ENCODE peak calls at places on chromosomes 11 and 22, in nine cellular contexts. T is T follicular helper cell, H is spleen, Z is kidney tubule cell, S is heart right ventricle, F is GOT3, M is HS-5, W is fibroblast of the aortic adventitia, V is fibroblast of pulmonary artery. D is an unnamed sample.

GRCh38 chr22:31179345-31179744 is 19.4 kb downstream of the RNF185 start:
- DNase-seq in S (no peak), F (no peak), H (no peak), Z (peak), M (no peak), T (no peak), V (no peak), W (no peak), D (peak)

GRCh38 chr11:109071712-109072524 is 350.1 kb upstream of the C11orf87 start:
- DNase-seq in S (no peak), H (no peak), F (no peak), M (no peak), W (peak), T (no peak), V (peak), Z (no peak), D (no peak)

GRCh38 chr11:4054643-4055042 is 40.0 kb upstream of the RRM1 start:
- DNase-seq in S (no peak), T (no peak), Z (no peak), M (no peak), V (no peak), F (no peak), H (no peak), W (no peak), D (no peak)

GRCh38 chr22:47626428-47627390 is 864.3 kb downstream of the TBC1D22A start:
- DNase-seq in T (no peak), S (no peak), H (no peak), V (no peak), Z (no peak), W (no peak), M (no peak), F (no peak), D (no peak)

GRCh38 chr11:83249972-83250593 is 36.1 kb downstream of the CCDC90B start:
- DNase-seq in T (no peak), H (no peak), V (peak), Z (peak), F (no peak), S (no peak), M (no peak), W (peak), D (no peak)

GRCh38 chr11:61912991-61913698 is 4.2 kb downstream of the RAB3IL1 start:
- DNase-seq in T (no peak), M (no peak), S (no peak), H (peak), Z (no peak), W (no peak), V (no peak), F (no peak), D (no peak)

GRCh38 chr11:97856666-97857065 is 1164.1 kb upstream of the CNTN5 start:
- DNase-seq in T (no peak), M (no peak), W (no peak), H (no peak), S (no peak), F (no peak), V (no peak), Z (no peak), D (no peak)

GRCh38 chr11:100978942-100979341 is 150.7 kb downstream of the PGR start:
- DNase-seq in H (no peak), V (no peak), W (no peak), T (no peak), F (no peak), Z (no peak), S (no peak), M (no peak), D (no peak)

GRCh38 chr11:32819187-32819586 is 10.5 kb upstream of the PRRG4 start:
- DNase-seq in F (no peak), T (no peak), M (no peak), W (no peak), H (no peak), V (no peak), S (no peak), Z (no peak), D (no peak)

GRCh38 chr11:10511046-10511711 is 29.8 kb downstream of the RNF141 start:
- DNase-seq in T (no peak), W (no peak), S (no peak), Z (no peak), M (no peak), V (no peak), F (no peak), H (no peak), D (no peak)

GRCh38 chr11:898160-898517 is 12.5 kb downstream of the CHID1 start:
- DNase-seq in W (peak), Z (peak), T (no peak), H (no peak), M (no peak), V (peak), S (no peak), F (no peak), D (no peak)

GRCh38 chr11:64331569-64332371 is 8.2 kb upstream of the CCDC88B start:
- DNase-seq in V (peak), T (peak), F (peak), M (peak), Z (peak), S (peak), H (peak), W (peak), D (peak)

GRCh38 chr11:1548221-1549070 is 23.6 kb downstream of the DUSP8 start:
- DNase-seq in H (no peak), V (peak), F (no peak), Z (peak), S (peak), M (no peak), W (peak), T (no peak), D (peak)

GRCh38 chr11:120597250-120597649 is 85.7 kb downstream of the GRIK4 start:
- DNase-seq in S (no peak), Z (no peak), T (no peak), W (no peak), F (no peak), M (no peak), V (no peak), H (peak), D (no peak)

GRCh38 chr11:63914896-63915681 is 1.9 kb downstream of the RCOR2 start:
- DNase-seq in S (no peak), W (no peak), T (no peak), V (no peak), Z (no peak), M (no peak), F (no peak), H (no peak), D (no peak)

D was measured in left colon.